ENCODE peak calls at places on chromosomes 12 and 14, in ten cellular contexts. W is GM20000; B is left kidney; Z is naive thymus-derived CD4-positive, alpha-beta T cell; J is brain pericyte; S is NCI-H1417 treated with DMSO at 0.1 percent for 48 hours; T is HFFc6; L is GM18507; I is left ventricle myocardium superior; P is HuH-7.5. D is an unnamed sample.

GRCh38 chr12:101813117-101813516 is 17.6 kb downstream of the GNPTAB start:
- DNase-seq in T (no peak), W (no peak), J (no peak), L (no peak), P (no peak), I (no peak), Z (no peak), B (no peak), S (no peak), D (no peak)

GRCh38 chr12:128079-128478 is 61.5 kb downstream of the IQSEC3 start:
- DNase-seq in W (no peak), S (no peak), Z (no peak), T (no peak), J (no peak), P (no peak), I (no peak), L (no peak), B (no peak), D (no peak)

GRCh38 chr12:4268549-4269181 is 4.9 kb upstream of the CCND2 start:
- DNase-seq in L (no peak), J (no peak), S (no peak), P (no peak), I (no peak), B (peak; percentile 78), W (no peak), T (no peak), Z (peak; percentile 62), D (peak; percentile 47)

GRCh38 chr12:57173089-57173488 is 25.7 kb upstream of the LRP1-AS start:
- DNase-seq in S (no peak), Z (no peak), B (peak; percentile 51), T (no peak), I (peak; percentile 59), J (no peak), W (peak; percentile 68), P (peak; percentile 87), L (no peak), D (peak; percentile 40)

GRCh38 chr14:29627141-29627540 is 300.5 kb downstream of the PRKD1 start:
- DNase-seq in T (peak; percentile 38), I (no peak), L (no peak), S (no peak), B (no peak), W (no peak), J (no peak), Z (no peak), P (no peak), D (no peak)

GRCh38 chr14:56795284-56795622 is 15.0 kb downstream of the OTX2 start:
- DNase-seq in T (no peak), P (no peak), S (no peak), B (no peak), Z (no peak), L (no peak), J (no peak), I (no peak), W (no peak), D (no peak)

GRCh38 chr14:61535470-61535869 is 159.8 kb upstream of the HIF1A start:
- DNase-seq in J (no peak), L (no peak), S (no peak), T (no peak), Z (no peak), B (no peak), P (no peak), W (no peak), I (no peak), D (no peak)

GRCh38 chr12:26939953-26940352 is 1.7 kb downstream of the FGFR1OP2 start:
- DNase-seq in W (no peak), J (no peak), I (no peak), Z (no peak), L (no peak), S (no peak), T (no peak), B (no peak), P (no peak), D (no peak)

GRCh38 chr14:80095623-80096022 is 115.7 kb downstream of the DIO2 start:
- DNase-seq in J (no peak), T (peak; percentile 93), L (no peak), I (no peak), P (no peak), S (no peak), W (no peak), B (no peak), Z (no peak), D (no peak)

GRCh38 chr12:108253540-108253939 is 85.6 kb downstream of the CMKLR1 start:
- DNase-seq in L (no peak), Z (no peak), S (peak; percentile 2), J (no peak), B (peak; percentile 35), P (no peak), W (no peak), T (no peak), I (no peak), D (no peak)

GRCh38 chr14:69654109-69654508 is 42.7 kb downstream of the SUSD6 start:
- DNase-seq in W (no peak), L (no peak), S (no peak), P (no peak), B (no peak), J (no peak), Z (no peak), I (no peak), T (no peak), D (no peak)

GRCh38 chr12:116152268-116152667 is 125.2 kb downstream of the MED13L start:
- DNase-seq in P (no peak), W (no peak), B (peak; percentile 39), Z (no peak), S (no peak), L (no peak), I (no peak), J (no peak), T (peak; percentile 57), D (no peak)

GRCh38 chr12:11763760-11764520 is 114.5 kb downstream of the ETV6 start:
- DNase-seq in P (peak; percentile 9), S (no peak), J (no peak), Z (no peak), L (no peak), I (no peak), W (no peak), T (peak; percentile 71), B (peak; percentile 45), D (peak; percentile 16)

GRCh38 chr14:79587194-79587593 is 624.1 kb downstream of the DIO2 start:
- DNase-seq in B (no peak), J (no peak), S (no peak), Z (no peak), W (no peak), L (no peak), I (no peak), P (no peak), T (no peak), D (no peak)

GRCh38 chr14:64706119-64706465 is 1.9 kb downstream of the PLEKHG3 start:
- DNase-seq in B (no peak), W (no peak), L (no peak), T (no peak), Z (no peak), P (no peak), S (no peak), J (no peak), I (no peak), D (no peak)

GRCh38 chr14:52015411-52016030 is 26.2 kb downstream of the RTRAF start:
- DNase-seq in L (no peak), I (peak; percentile 52), W (no peak), B (peak; percentile 57), P (peak; percentile 12), J (no peak), Z (no peak), S (no peak), T (no peak), D (peak; percentile 35)

GRCh38 chr12:94525951-94526350 is 66.3 kb upstream of the CEP83 start:
- DNase-seq in J (no peak), T (no peak), B (no peak), Z (no peak), S (no peak), P (no peak), I (no peak), W (peak; percentile 25), L (no peak), D (no peak)

GRCh38 chr14:93317200-93317599 is 15.6 kb downstream of the BTBD7 start:
- DNase-seq in J (no peak), P (no peak), B (no peak), S (no peak), W (no peak), L (no peak), Z (no peak), I (no peak), T (no peak), D (no peak)

GRCh38 chr12:59452746-59453145 is 143.1 kb upstream of the SLC16A7 start:
- DNase-seq in B (peak; percentile 9), J (no peak), I (no peak), T (peak; percentile 68), L (no peak), P (no peak), W (no peak), Z (no peak), S (no peak), D (no peak)

GRCh38 chr14:35742032-35742371 is 67.1 kb downstream of the RALGAPA1 start:
- DNase-seq in I (no peak), T (no peak), J (no peak), P (no peak), S (no peak), W (no peak), B (no peak), Z (no peak), L (no peak), D (no peak)

GRCh38 chr12:124841558-124841945 is 22.1 kb downstream of the SCARB1 start:
- DNase-seq in L (no peak), I (no peak), W (no peak), S (no peak), Z (no peak), J (no peak), T (no peak), P (no peak), B (no peak), D (no peak)

GRCh38 chr14:72479471-72479931 is 414.4 kb downstream of the DPF3 start:
- DNase-seq in J (no peak), B (peak; percentile 72), L (no peak), S (no peak), P (no peak), Z (no peak), I (no peak), T (no peak), W (peak; percentile 26), D (no peak)

GRCh38 chr12:12784911-12785814 is at the start of gene APOLD1:
- DNase-seq in J (peak; percentile 93), L (no peak), S (no peak), B (no peak), T (no peak), I (peak; percentile 51), W (no peak), P (no peak), Z (no peak), D (peak; percentile 98)

GRCh38 chr14:64955297-64955696 is 12.8 kb upstream of the GPX2 start:
- DNase-seq in T (no peak), P (no peak), I (no peak), W (no peak), J (no peak), Z (no peak), L (no peak), S (no peak), B (no peak), D (no peak)

GRCh38 chr12:15194947-15195346 is 26.3 kb downstream of the RERG start:
- DNase-seq in Z (no peak), L (no peak), I (no peak), J (no peak), S (no peak), W (no peak), T (no peak), B (no peak), P (no peak), D (no peak)

GRCh38 chr14:95361373-95362179 is 41.9 kb upstream of the CLMN start:
- DNase-seq in I (peak; percentile 50), W (peak; percentile 82), Z (no peak), B (peak; percentile 62), L (peak; percentile 54), J (no peak), P (no peak), T (no peak), S (no peak), D (peak; percentile 54)

GRCh38 chr12:80356092-80356491 is 87.9 kb upstream of the PTPRQ start:
- DNase-seq in W (no peak), J (no peak), P (no peak), B (no peak), S (no peak), L (no peak), I (no peak), Z (no peak), T (no peak), D (peak; percentile 80)

GRCh38 chr14:91354979-91355685 is 62.5 kb downstream of the CCDC88C start:
- DNase-seq in P (no peak), Z (no peak), L (no peak), B (no peak), W (no peak), J (no peak), I (no peak), T (no peak), S (peak; percentile 49), D (no peak)

D was measured in lung microvascular endothelial cell.